ENCODE peak calls at places on chromosomes 5 and 9, in five cellular contexts. B is A673, E is natural killer cell, J is GM20000, I is epithelial cell of proximal tubule. F is an unnamed sample.

GRCh38 chr9:76200315-76200714 is 193.9 kb downstream of the RFK start:
- DNase-seq in B (no peak), E (no peak), J (no peak), I (no peak), F (no peak)

GRCh38 chr9:134240371-134240770 is 76.0 kb upstream of the RNU6ATAC start:
- DNase-seq in B (no peak), E (no peak), J (no peak), I (no peak), F (no peak)

GRCh38 chr5:144710620-144711019 is 539.9 kb downstream of the KCTD16 start:
- DNase-seq in B (no peak), E (no peak), J (no peak), I (no peak), F (no peak)

GRCh38 chr5:65126670-65127069 is 355.1 kb downstream of the ADAMTS6 start:
- DNase-seq in B (no peak), E (no peak), J (no peak), I (no peak), F (no peak)

GRCh38 chr5:102583663-102584062 is 84.9 kb upstream of the SLCO6A1 start:
- DNase-seq in B (peak), E (no peak), J (no peak), I (no peak), F (no peak)

GRCh38 chr9:93634311-93635185 is 58.2 kb downstream of the PHF2 start:
- DNase-seq in B (no peak), E (peak), J (no peak), I (no peak), F (no peak)

GRCh38 chr9:87406545-87407166 is 91.0 kb upstream of the DAPK1 start:
- DNase-seq in B (no peak), E (no peak), J (no peak), I (no peak), F (no peak)

GRCh38 chr5:72586788-72587530 is 79.7 kb upstream of the ZNF366 start:
- DNase-seq in B (no peak), E (no peak), J (no peak), I (no peak), F (no peak)

GRCh38 chr9:131289301-131290038 is at the start of gene PLPP7:
- DNase-seq in B (no peak), E (no peak), J (peak), I (no peak), F (peak)

GRCh38 chr9:90801507-90802289 is at the start of gene SYK:
- DNase-seq in B (no peak), E (peak), J (peak), I (no peak), F (peak)

GRCh38 chr9:129320575-129321311 is 142.7 kb upstream of the IER5L start:
- DNase-seq in B (peak), E (no peak), J (peak), I (peak), F (peak)

GRCh38 chr9:9961934-9962333 is 650.9 kb downstream of the PTPRD start:
- DNase-seq in B (no peak), E (no peak), J (no peak), I (no peak), F (no peak)

GRCh38 chr5:10352404-10353240 is 873 bp upstream of the MARCHF6 start:
- DNase-seq in B (no peak), E (no peak), J (no peak), I (no peak), F (peak)

GRCh38 chr9:93415176-93415690 is 36.3 kb upstream of the FAM120A start:
- DNase-seq in B (no peak), E (no peak), J (no peak), I (no peak), F (no peak)

GRCh38 chr9:120375316-120375715 is 204.7 kb downstream of the CDK5RAP2 start:
- DNase-seq in B (no peak), E (no peak), J (no peak), I (no peak), F (no peak)

GRCh38 chr5:113292535-113292934 is 142.3 kb downstream of the TSSK1B start:
- DNase-seq in B (no peak), E (no peak), J (no peak), I (no peak), F (no peak)

GRCh38 chr5:163503106-163504090 is 2.0 kb upstream of the MAT2B start:
- DNase-seq in B (peak), E (no peak), J (peak), I (no peak), F (peak)

GRCh38 chr5:172564187-172564586 is 76.9 kb upstream of the NEURL1B start:
- DNase-seq in B (no peak), E (no peak), J (no peak), I (no peak), F (no peak)

GRCh38 chr9:34171753-34172535 is 6.9 kb upstream of the UBAP1 start:
- DNase-seq in B (no peak), E (no peak), J (peak), I (no peak), F (peak)

GRCh38 chr5:100779669-100780375 is 123.3 kb downstream of the ST8SIA4 start:
- DNase-seq in B (no peak), E (no peak), J (no peak), I (no peak), F (no peak)

GRCh38 chr9:133227242-133227860 is 18.3 kb upstream of the OBP2B start:
- DNase-seq in B (no peak), E (no peak), J (no peak), I (no peak), F (no peak)

GRCh38 chr5:31280210-31280609 is 86.7 kb downstream of the CDH6 start:
- DNase-seq in B (no peak), E (no peak), J (no peak), I (no peak), F (no peak)

GRCh38 chr5:79346420-79346824 is 110.5 kb downstream of the JMY start:
- DNase-seq in B (peak), E (no peak), J (no peak), I (no peak), F (no peak)

DNA sequence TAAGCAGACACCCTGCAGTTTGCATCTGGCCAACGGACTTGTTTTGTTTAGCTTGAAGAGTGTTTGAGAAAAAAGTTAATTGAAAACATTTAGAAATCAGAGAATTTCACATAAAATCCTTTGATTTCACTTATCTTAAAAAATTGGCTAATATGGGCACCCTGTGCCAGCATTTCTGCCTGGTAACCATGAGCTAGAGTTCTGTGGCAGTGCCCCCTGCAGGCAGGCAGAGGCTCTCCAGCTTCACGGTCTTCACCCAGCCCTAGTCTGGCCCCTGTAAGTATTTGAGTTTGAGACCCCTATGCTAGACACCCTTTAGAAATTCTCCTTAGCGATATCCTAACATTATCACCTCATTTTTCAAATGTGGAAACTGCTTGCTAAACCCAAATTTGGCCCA is 18.8 kb upstream of the FANCC start:
- DNase-seq in B (peak), E (no peak), J (no peak), I (no peak), F (no peak)
- TF ChIP-seq CTCF in B (peak), E (peak), J (peak), I (peak), F (peak)

DNA sequence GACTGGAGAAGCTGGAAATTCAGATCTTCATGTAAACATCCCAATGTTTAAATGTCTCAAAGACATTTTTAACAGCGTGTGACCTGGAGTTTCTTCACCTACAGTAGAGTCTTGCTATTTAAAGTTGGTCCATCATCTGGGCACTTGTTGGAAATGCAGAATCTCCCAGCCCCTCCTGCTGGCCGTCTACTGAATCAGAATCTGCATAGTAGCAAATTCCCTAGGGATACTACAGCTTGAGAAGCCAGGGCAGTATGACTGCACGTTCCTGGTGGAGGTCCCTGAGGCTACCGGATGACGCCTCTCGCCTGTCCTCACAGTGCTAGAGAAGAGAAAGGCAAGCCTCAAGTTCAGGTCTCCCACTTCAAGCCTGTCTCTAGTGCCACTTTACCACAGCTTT is 15.7 kb downstream of the SAP30L start:
- DNase-seq in B (peak), E (no peak), J (no peak), I (no peak), F (no peak)
- TF ChIP-seq CTCF in B (peak), E (no peak), J (no peak), I (peak), F (peak)

DNA sequence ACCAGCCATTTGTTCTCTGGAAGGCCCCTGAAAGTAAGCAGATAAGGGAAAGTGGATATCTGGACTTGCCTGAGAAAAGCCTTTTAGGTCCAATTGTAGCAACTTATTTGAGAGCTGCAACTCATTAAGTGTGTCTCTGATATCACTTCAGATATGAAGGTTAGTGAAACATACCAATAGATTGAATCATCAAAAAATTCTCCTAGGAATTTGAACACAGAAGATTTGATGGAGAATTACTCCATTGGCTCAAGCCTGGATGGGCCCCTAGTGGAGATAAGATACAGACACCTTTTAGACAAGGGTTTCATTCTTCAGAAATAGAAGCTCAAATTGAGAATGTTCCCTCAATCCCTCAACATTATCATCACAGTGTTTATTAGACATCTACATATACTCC is 356.7 kb downstream of the NDUFS4 start:
- DNase-seq in B (no peak), E (no peak), J (no peak), I (no peak), F (no peak)
- TF ChIP-seq CTCF in B (peak), E (no peak), J (no peak), I (peak), F (no peak)

DNA sequence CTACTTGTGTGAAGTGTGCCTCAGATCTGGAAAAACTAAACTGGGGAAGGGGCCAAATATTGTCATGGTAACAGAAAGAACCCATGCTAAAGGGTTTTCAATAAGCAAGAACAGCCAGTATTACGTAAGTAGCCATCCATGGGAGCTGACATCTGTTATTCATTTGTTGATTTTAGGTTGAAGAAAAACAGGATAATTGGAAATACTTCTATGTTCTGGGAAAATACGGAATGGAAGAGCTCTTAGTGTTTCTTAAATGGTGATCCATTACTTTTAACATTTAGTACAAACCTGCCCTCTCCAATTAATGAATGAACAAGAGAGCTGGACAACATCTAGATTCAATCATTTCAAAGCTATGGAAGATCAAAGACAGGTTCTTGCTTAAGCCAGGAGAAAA is 485.9 kb downstream of the NTRK2 start:
- DNase-seq in B (no peak), E (no peak), J (no peak), I (peak), F (no peak)
- TF ChIP-seq CTCF in B (no peak), E (no peak), J (no peak), I (no peak), F (no peak)

DNA sequence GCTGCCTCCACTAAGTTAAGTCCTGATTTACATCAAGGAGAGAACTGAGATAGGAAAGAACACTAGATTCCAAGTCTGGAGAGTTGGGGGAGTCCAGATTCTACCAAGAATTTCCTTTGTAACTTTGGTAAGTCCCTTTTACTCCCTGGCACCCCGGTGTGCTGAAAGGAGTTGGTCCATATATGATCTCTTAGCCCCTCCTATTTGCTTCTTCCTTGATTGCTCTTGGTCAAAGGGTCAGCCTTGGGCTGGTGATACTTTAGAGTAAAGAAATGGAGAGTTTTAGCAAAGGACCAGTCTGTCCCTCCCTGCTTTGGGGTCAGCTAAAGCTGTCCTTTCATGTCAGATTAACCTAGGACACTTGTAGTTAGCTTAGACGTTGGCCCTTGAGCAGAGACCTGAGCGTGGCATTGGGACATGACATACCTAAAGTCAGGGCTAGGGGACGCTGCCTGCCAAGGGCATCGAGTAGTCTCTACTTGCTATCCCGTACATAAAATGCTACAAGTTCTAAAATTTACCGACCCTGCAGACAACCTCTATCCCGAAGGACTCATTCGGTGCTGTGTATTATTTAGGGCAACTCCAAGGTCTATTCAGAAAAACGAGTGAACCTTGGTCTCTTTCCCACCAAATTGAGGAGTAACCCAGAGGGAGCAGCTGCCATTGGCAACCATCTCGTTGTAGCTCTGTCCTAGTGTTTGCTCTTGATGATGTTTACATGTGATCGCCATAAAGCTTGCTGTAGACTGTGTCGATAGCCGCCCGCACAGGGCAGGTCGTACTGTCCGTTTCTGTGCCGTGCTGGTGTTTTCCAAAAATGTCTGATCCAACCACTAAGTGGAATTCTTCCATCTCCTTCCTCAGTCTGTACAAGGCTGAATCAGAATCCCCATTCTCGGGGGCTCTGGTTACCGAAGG is 94.3 kb downstream of the PDE6A start:
- DNase-seq in B (no peak), E (no peak), J (no peak), I (no peak), F (no peak)
- TF ChIP-seq CTCF in B (no peak), E (no peak), J (no peak), I (no peak), F (no peak)

DNA sequence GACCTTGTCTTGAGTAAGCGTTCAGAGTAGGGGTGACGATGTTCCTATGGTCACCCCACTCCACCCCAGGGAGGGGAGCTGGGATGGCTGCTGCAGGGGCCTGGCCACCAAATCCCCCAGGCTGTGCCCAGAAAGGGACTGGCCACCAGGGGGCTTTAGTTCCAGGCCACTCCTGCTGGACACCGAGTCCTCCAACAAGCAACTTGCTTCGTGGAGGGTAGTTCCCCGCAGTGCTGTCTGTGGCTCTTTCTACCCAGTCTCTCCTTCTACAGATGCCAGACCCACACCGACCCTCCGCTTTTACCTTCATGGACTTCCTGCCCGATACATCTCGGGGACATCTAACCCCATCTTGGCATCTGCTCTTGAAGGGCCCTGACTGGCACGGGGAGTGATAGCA is 35.7 kb upstream of the GABRP start:
- DNase-seq in B (no peak), E (no peak), J (no peak), I (no peak), F (peak)
- TF ChIP-seq CTCF in B (peak), E (no peak), J (no peak), I (peak), F (no peak)

F was measured in GM10248.